ENCODE peak calls at places on chromosome 5, in five cellular contexts. S is H1, B is HCT116, P is GM12891, A is K562. J is an unnamed sample.

GRCh38 chr5:41925555-41925946 is 470 bp downstream of the FBXO4 start:
- DNase-seq in B (no peak), A (peak), S (peak), P (no peak), J (no peak)

GRCh38 chr5:167304834-167305469 is 986.5 kb upstream of the WWC1 start:
- DNase-seq in A (no peak), P (no peak), S (no peak), B (no peak), J (no peak)

GRCh38 chr5:132342291-132343180 is 27.0 kb upstream of the SLC22A5 start:
- DNase-seq in P (no peak), A (no peak), B (no peak), S (no peak), J (no peak)

GRCh38 chr5:111425205-111425604 is 87.1 kb downstream of the STARD4 start:
- DNase-seq in A (no peak), S (no peak), P (no peak), B (no peak), J (no peak)

GRCh38 chr5:32249668-32250067 is 63.1 kb downstream of the MTMR12 start:
- DNase-seq in P (no peak), S (no peak), B (no peak), A (no peak), J (no peak)

GRCh38 chr5:101176605-101177004 is 273.5 kb upstream of the ST8SIA4 start:
- DNase-seq in B (no peak), S (no peak), P (no peak), A (no peak), J (no peak)

GRCh38 chr5:97538916-97539315 is 355.9 kb upstream of the RIOK2 start:
- DNase-seq in S (no peak), B (no peak), P (no peak), A (no peak), J (no peak)

GRCh38 chr5:143248822-143249579 is 154.5 kb downstream of the NR3C1 start:
- DNase-seq in P (no peak), B (no peak), S (no peak), A (peak), J (no peak)

GRCh38 chr5:177476531-177477233 is 3.2 kb upstream of the DBN1 start:
- DNase-seq in P (no peak), S (no peak), A (peak), B (no peak), J (peak)

GRCh38 chr5:73728493-73729273 is 102.7 kb downstream of the ARHGEF28 start:
- DNase-seq in A (no peak), P (no peak), B (no peak), S (no peak), J (no peak)

GRCh38 chr5:148403344-148403743 is 19.6 kb downstream of the FBXO38 start:
- DNase-seq in A (no peak), P (no peak), S (no peak), B (no peak), J (no peak)

GRCh38 chr5:33162057-33162456 is 278.7 kb upstream of the TARS1 start:
- DNase-seq in B (no peak), P (no peak), S (no peak), A (no peak), J (no peak)

GRCh38 chr5:50766042-50766441 is 99.6 kb downstream of the PARP8 start:
- DNase-seq in P (no peak), B (no peak), S (no peak), A (no peak), J (no peak)

GRCh38 chr5:124713595-124713994 is 32.8 kb downstream of the ZNF608 start:
- DNase-seq in B (no peak), P (no peak), A (no peak), S (no peak), J (no peak)

GRCh38 chr5:176675676-176676360 is 28.5 kb downstream of the TSPAN17 start:
- DNase-seq in A (peak), B (peak), S (peak), P (no peak), J (no peak)

GRCh38 chr5:53481887-53482716 is 1.7 kb downstream of the FST start:
- DNase-seq in B (peak), A (peak), P (peak), S (peak), J (peak)

GRCh38 chr5:1686066-1686802 is 113.4 kb downstream of the MRPL36 start:
- DNase-seq in S (peak), B (no peak), A (no peak), P (no peak), J (no peak)

GRCh38 chr5:141490771-141491170 is 1.9 kb downstream of the PCDHGC5 start:
- DNase-seq in P (no peak), S (no peak), A (no peak), B (no peak), J (no peak)

GRCh38 chr5:172499287-172499686 is 45.0 kb upstream of the SH3PXD2B start:
- DNase-seq in S (peak), B (no peak), A (no peak), P (no peak), J (no peak)

GRCh38 chr5:176334031-176334770 is 27.4 kb downstream of the KIAA1191 start:
- DNase-seq in B (no peak), S (no peak), P (no peak), A (no peak), J (no peak)

GRCh38 chr5:160774006-160774405 is 78.0 kb downstream of the ATP10B start:
- DNase-seq in P (no peak), B (no peak), S (no peak), A (no peak), J (no peak)

GRCh38 chr5:23014817-23015216 is 161.7 kb upstream of the CDH12 start:
- DNase-seq in A (no peak), S (no peak), P (no peak), B (no peak), J (no peak)

GRCh38 chr5:142275496-142275895 is 49.3 kb downstream of the SPRY4 start:
- DNase-seq in A (no peak), B (peak), S (no peak), P (no peak), J (no peak)

GRCh38 chr5:175263776-175264175 is 180.2 kb downstream of the DRD1 start:
- DNase-seq in B (no peak), A (no peak), P (no peak), S (no peak), J (no peak)

GRCh38 chr5:117872798-117873368 is 1115.5 kb downstream of the DTWD2 start:
- DNase-seq in B (no peak), A (no peak), P (no peak), S (no peak), J (no peak)

GRCh38 chr5:9437741-9438240 is 108.1 kb downstream of the SEMA5A start:
- DNase-seq in P (no peak), S (no peak), B (no peak), A (no peak), J (no peak)

GRCh38 chr5:74977475-74977874 is 74.9 kb downstream of the GCNT4 start:
- DNase-seq in P (no peak), S (no peak), B (no peak), A (no peak), J (no peak)

GRCh38 chr5:7877851-7878250 is 8.9 kb downstream of the MTRR start:
- DNase-seq in A (no peak), P (no peak), B (no peak), S (no peak), J (no peak)

GRCh38 chr5:113575074-113575473 is 61.6 kb downstream of the YTHDC2 start:
- DNase-seq in A (no peak), S (no peak), B (no peak), P (no peak), J (no peak)

GRCh38 chr5:78701795-78702406 is 53.3 kb upstream of the LHFPL2 start:
- DNase-seq in P (no peak), A (no peak), S (no peak), B (no peak), J (no peak)

GRCh38 chr5:74281191-74281590 is 359.3 kb downstream of the ENC1 start:
- DNase-seq in P (no peak), S (no peak), B (no peak), A (no peak), J (no peak)

GRCh38 chr5:52987711-52988329 is 1.3 kb upstream of the ITGA2 start:
- DNase-seq in S (no peak), P (no peak), B (peak), A (no peak), J (no peak)

GRCh38 chr5:6163913-6164312 is 214.4 kb downstream of the MED10 start:
- DNase-seq in A (no peak), S (no peak), B (no peak), P (no peak), J (no peak)

GRCh38 chr5:145981612-145982571 is 45.5 kb downstream of the SH3RF2 start:
- DNase-seq in P (no peak), B (no peak), A (no peak), S (no peak), J (no peak)

DNA sequence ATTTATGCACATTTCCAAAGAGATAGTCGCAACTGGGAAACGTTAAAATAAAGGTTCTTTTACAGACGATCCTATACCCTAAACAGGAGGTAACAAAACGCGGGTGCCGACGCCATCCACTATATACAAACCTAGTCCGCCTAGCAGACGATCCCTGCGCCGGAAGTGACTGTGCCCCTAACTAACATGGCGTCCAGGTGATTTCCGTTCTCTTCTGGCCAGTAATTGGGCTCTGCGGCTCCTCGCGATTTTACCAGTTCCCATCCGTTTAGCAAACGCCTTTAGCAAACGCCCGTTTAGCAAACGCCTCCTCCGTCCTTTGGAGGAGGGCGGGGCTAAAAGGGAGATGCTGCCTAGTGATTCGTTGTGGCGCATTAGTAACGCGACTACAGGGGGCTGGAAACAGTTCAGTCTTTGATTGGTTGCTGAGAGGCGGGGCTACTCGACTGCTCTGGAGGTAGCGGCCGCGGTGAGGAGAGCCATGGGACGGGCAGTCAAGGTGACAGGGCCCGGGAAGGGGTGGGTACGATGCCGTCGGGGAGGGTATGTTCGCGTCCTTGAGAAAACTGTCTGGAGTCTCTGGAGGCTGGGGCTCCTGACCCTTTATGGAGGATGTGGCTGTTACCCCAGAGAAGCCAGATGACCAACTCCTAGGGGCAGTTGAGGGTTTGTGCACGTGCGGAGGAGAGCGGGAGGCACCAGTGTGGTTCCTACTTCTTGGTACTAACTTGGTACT is at the start of gene LYRM7:
- DNase-seq in P (peak), B (peak), A (peak), S (peak), J (peak)
- TF ChIP-seq POLR2A in P (peak), B (peak), A (peak), S (peak), J (peak)

DNA sequence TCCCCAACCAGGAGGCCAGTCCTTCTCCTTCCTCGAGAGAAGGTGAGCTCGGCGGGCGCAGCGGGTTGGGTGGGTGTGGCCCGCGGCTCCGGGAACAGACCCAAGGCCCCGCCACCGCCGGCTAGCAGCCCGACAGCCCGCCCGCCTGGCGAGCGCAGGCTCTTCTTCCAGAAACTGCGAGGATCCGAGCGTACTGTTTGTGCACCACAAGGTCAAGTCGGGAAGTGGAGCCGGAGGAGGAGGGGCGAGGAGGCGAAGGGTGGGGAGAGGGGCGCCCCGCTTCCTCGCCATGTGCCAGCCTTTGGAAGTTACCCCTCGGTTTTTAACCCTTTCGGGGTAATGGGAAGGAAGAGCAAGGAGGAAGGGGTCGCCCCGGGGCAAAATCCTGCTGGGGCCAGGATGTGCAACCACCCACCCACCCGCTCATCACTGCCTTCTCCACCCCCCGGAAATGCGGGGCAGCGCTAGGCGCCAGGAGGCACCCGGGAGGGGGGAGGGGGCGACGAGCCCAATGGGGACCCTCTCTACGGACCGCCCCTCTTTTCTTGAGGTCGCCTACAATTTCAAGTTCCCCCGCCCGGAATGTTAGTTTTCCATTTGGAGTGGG is 1.1 kb upstream of the JADE2 start:
- DNase-seq in B (no peak), P (peak), A (peak), S (peak), J (peak)
- TF ChIP-seq POLR2AphosphoS5 in B (peak), P (peak), A (peak), S (peak), J (peak)

DNA sequence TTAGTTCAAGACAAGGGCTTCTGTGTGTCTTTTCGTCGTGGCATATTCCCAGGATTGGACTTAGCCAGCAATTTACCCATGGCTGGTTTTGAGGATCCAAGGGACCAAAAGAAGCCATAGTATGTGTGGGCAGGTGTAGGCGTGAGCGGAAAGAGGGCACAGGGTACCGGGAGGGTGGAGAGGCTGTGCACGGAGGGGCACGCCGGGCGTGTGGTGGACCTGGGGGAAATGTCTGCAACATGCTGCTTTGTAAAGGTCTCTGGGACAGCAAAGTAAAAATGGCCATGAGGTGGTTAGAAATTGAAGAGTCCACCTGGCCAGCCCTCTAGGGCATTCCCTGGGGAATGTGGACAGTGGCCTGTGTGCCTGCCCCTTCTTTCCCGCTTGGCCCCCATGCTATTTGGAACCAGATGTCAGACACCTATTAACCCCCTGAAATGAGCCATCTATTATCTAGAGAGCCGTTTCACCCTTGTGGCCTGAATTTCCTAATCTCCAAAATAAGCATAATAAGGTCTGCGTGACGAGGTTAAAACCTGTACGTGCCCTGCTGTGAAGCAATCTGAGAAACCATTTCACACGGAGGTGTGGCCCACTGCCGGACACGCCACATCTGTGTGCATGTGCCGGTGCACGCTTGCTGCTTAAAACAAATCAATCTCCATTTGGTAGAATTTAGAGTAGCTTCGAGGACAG is 5.1 kb downstream of the FLT4 start:
- DNase-seq in B (no peak), A (no peak), S (no peak), P (no peak), J (no peak)
- TF ChIP-seq POLR2A in B (no peak), A (no peak), S (no peak), P (no peak), J (no peak)

DNA sequence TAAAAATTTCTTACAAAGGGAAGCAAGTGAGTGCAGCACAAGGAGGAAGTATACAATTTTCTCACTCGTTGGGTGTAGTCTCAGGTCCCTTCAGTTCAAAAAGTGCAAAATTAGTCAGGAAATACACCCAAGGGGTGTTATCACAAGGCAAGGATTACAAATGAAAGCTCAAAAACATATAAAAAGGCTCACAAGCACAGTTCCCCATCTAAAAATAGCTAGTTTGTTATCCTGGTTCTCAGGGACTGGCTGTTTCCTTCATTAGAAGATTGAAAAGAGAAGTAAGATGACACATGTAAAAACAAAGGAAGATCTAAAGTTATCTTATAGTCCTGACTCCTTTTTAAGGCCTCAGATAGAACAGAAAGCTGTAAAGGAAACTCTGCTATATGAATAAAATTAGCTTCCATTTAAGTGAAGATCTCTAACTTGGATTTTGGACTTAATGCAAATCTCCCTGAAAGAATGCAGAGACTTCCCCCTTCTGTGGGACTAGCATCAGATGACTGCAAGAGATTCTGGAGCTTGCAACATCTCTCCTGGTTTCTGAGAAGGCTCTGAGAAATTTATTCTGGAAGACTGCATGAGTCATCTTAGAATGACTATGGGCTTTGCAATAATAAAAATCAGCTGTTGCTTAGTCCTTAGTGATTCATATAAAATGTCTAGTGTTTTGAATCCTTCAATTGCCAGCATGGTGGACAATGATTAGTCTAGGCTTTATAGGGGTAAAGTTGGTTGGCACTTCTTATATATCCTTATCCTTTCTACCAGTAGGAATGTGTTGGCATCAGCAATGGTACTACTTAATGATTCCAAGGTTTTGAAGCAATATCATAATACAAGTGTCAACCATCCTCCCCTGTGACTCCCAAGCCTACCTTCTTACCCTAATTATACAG is 25.4 kb downstream of the DAB2 start:
- DNase-seq in A (peak), P (no peak), S (no peak), B (peak), J (no peak)
- TF ChIP-seq POLR2AphosphoS5 in A (no peak), P (no peak), S (no peak), B (no peak), J (peak)

DNA sequence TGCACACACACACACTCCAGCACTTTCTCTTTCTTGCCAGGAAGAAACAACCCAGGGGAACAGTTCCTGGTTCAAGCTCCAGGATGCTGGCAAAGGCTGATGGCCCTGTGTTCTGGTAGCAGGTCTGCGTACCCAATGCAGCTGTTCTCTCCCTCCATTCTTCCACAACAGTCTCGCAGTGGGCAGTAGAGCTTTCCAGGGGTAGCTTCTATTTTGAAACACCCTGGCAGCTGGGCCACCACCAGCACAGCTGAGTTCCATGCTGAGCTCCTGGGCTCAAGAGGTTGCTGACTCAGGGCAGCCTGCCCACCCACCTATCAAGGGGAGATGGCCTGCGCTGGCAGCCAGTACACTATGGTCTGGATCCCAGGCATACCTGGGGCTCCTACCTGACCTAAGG is 4.7 kb downstream of the VDAC1 start:
- DNase-seq in S (no peak), A (no peak), P (no peak), B (no peak), J (no peak)
- TF ChIP-seq POLR2A in S (no peak), A (peak), P (peak), B (no peak), J (no peak)

DNA sequence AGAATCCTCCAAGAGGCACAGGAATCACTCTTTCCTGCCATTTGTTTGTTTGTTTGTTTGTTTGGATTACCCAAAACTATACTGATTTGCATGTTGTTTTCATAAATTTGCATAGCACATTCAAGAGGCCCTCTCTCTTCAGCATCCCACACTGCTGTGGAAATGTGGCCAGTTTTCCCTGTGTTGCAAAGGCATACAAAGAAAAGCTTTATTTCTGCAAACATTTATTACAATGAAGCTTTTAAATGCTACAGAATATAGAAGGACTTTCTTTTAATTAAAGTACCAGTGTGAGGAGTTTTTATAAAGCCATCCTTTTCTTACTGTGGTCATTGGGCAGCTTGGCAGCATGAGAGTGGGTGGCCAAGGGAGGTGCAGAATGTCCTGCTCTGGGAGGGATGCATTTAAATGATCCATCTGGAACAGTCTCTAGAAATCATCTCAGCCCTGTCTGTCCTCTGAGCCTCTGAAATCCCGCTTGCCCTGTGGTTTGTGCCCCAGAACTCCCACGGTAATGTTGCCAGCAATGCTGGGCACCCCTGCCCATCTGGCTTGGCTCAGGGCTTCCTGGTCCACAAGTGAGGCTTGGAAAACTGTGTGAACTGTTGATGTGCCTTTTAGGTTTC is 356.8 kb upstream of the KIF2A start:
- DNase-seq in A (no peak), B (no peak), S (no peak), P (no peak), J (no peak)
- TF ChIP-seq POLR2AphosphoS5 in A (no peak), B (no peak), S (no peak), P (no peak), J (no peak)